ENCODE peak calls at places on chromosome 9, in seven cellular contexts. V, X, R, Z, Y, K and D are unnamed samples.
A peak's percentile ranks its signal among the peaks of the same experiment; 100 is the strongest.

GRCh38 chr9:77751341-77752091 is 103.4 kb upstream of the GNA14 start:
- DNase-seq in V (peak; percentile 33), X (peak; percentile 81), R (no peak), Z (peak; percentile 58), Y (no peak), K (peak; percentile 12), D (peak; percentile 84)

GRCh38 chr9:73037613-73038012 is 84.8 kb upstream of the ALDH1A1 start:
- DNase-seq in V (no peak), X (no peak), R (no peak), Z (peak; percentile 38), Y (no peak), K (no peak), D (no peak)

GRCh38 chr9:110126986-110127864 is 80.7 kb downstream of the C9orf152 start:
- DNase-seq in V (no peak), X (peak; percentile 89), R (no peak), Z (no peak), Y (no peak), K (no peak), D (peak; percentile 68)

GRCh38 chr9:133188843-133189180 is 20.2 kb downstream of the OBP2B start:
- DNase-seq in V (no peak), X (no peak), R (no peak), Z (no peak), Y (peak; percentile 24), K (no peak), D (no peak)

GRCh38 chr9:17839744-17840143 is 260.9 kb downstream of the SH3GL2 start:
- DNase-seq in V (no peak), X (no peak), R (no peak), Z (no peak), Y (no peak), K (no peak), D (no peak)

GRCh38 chr9:88092699-88093359 is 45.4 kb downstream of the SPATA31C2 start:
- DNase-seq in V (no peak), X (peak; percentile 68), R (no peak), Z (no peak), Y (no peak), K (no peak), D (no peak)

GRCh38 chr9:129647635-129648034 is 5.7 kb upstream of the ASB6 start:
- DNase-seq in V (no peak), X (no peak), R (no peak), Z (no peak), Y (no peak), K (no peak), D (no peak)

GRCh38 chr9:32351845-32352244 is 32.6 kb upstream of the ACO1 start:
- DNase-seq in V (peak; percentile 7), X (peak; percentile 2), R (no peak), Z (peak; percentile 24), Y (no peak), K (peak; percentile 41), D (no peak)

GRCh38 chr9:38141751-38142150 is 72.7 kb upstream of the SHB start:
- DNase-seq in V (no peak), X (peak; percentile 83), R (no peak), Z (peak; percentile 21), Y (no peak), K (no peak), D (peak; percentile 53)

GRCh38 chr9:110555971-110556370 is 23.6 kb downstream of the SVEP1 start:
- DNase-seq in V (no peak), X (peak; percentile 88), R (no peak), Z (peak; percentile 61), Y (no peak), K (no peak), D (peak; percentile 82)

GRCh38 chr9:13431137-13431536 is 151.6 kb upstream of the MPDZ start:
- DNase-seq in V (no peak), X (no peak), R (no peak), Z (no peak), Y (peak; percentile 74), K (no peak), D (no peak)

GRCh38 chr9:126834672-126835071 is 25.8 kb upstream of the ZBTB34 start:
- DNase-seq in V (no peak), X (no peak), R (no peak), Z (no peak), Y (no peak), K (no peak), D (no peak)

GRCh38 chr9:121942866-121943265 is 150.2 kb downstream of the TTLL11 start:
- DNase-seq in V (peak; percentile 79), X (no peak), R (no peak), Z (no peak), Y (no peak), K (no peak), D (no peak)
- H3K4me3 ChIP-seq in V (peak overlapping the region; percentile 56), X (no peak overlapping the region), R (no peak overlapping the region), Z (no peak overlapping the region), Y (no peak overlapping the region), K (no peak overlapping the region), D (no peak overlapping the region)

GRCh38 chr9:134689320-134690181 is 47.9 kb downstream of the COL5A1 start:
- DNase-seq in V (peak; percentile 17), X (peak; percentile 49), R (no peak), Z (peak; percentile 59), Y (peak; percentile 53), K (peak; percentile 29), D (peak; percentile 42)
- TF ChIP-seq CTCF in V (peak; percentile 79), X (peak; percentile 67), R (peak; percentile 25), Z (peak; percentile 59), Y (peak; percentile 71), K (peak; percentile 89), D (peak; percentile 89)

DNA sequence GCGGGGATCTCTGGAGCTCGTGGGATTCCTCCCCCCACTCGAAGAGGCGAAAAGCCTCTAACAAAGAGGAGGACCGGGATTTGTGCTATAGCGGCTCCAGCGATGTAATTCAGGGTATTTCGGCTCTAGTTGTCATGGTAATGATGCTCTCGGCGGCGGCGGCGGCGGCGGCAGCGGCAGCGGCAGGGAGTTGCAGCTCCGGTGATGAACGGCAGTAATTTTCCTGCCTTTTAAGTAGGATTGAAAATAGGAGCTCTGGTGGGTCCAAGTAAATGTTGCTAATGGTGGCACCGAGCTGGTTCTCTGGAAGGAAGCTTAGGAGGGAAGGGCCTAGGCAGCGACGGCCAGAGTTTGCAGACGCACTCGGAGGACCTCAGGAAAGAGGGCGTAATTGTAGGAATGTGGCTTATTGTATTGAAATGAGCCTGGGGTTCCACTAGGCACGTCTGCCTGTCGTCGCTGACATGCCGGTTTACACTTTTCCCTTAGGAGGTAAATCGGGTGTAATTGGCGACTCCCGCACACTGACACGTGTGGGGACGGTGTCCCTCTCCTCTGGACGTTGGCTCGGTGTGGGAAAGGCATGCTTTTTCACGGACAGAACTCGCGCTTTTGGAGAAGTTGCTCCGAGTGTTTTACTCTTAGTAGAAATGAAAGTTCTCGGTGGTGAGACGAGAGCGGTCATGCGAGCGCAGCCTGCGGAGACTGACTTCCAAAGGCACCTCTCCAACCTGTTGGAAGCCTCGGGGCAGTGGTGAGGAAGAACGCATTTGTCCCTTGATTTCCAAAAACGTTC is 1.1 kb downstream of the NR4A3 start:
- DNase-seq in V (peak; percentile 39), X (peak; percentile 51), R (peak; percentile 19), Z (peak; percentile 62), Y (no peak), K (no peak), D (peak; percentile 53)
- H3K27ac ChIP-seq in V (no peak overlapping the region), X (peak overlapping the region; percentile 73), R (peak overlapping the region; percentile 71), Z (peak overlapping the region; percentile 64), Y (peak overlapping the region; percentile 99), K (no peak overlapping the region), D (peak overlapping the region; percentile 88)

GRCh38 chr9:136587944-136588662 is 42.3 kb upstream of the NOTCH1 start:
- DNase-seq in V (peak; percentile 68), X (no peak), R (no peak), Z (no peak), Y (no peak), K (no peak), D (no peak)
- H3K4me3 ChIP-seq in V (peak overlapping the region; percentile 26), X (no peak overlapping the region), R (peak overlapping the region; percentile 58), Z (no peak overlapping the region), Y (no peak overlapping the region), K (no peak overlapping the region), D (no peak overlapping the region)